ENCODE peak calls at places on chromosomes 11 and 22, in nine cellular contexts. One of them, this sample, is unnamed.

GRCh38 chr11:69476715-69477025 is 4.8 kb upstream of the LINC01488 start:
- DNase-seq in BJ: no peak
- DNase-seq in psoas muscle: no peak
- DNase-seq in uterus: no peak
- DNase-seq in progenitor cell of endocrine pancreas: no peak
- DNase-seq in activated CD4-positive, alpha-beta T cell treated with anti-CD3 and anti-CD28 coated beads for 48 hours: no peak
- DNase-seq in ecto neural progenitor cell: no peak
- DNase-seq in NCI-H748 treated with DMSO at 0.1 percent for 48 hours: no peak
- DNase-seq in stimulated activated CD4-positive, alpha-beta T cell treated with anti-CD3 and anti-CD28 coated beads, TNF-alpha, amount 100 ng/mL, for 24 hours: no peak
- DNase-seq in this sample: no peak

GRCh38 chr11:122198291-122198983 is 82.4 kb upstream of the BLID start:
- DNase-seq in BJ: no peak
- DNase-seq in psoas muscle: no peak
- DNase-seq in uterus: no peak
- DNase-seq in progenitor cell of endocrine pancreas: no peak
- DNase-seq in activated CD4-positive, alpha-beta T cell treated with anti-CD3 and anti-CD28 coated beads for 48 hours: no peak
- DNase-seq in ecto neural progenitor cell: no peak
- DNase-seq in NCI-H748 treated with DMSO at 0.1 percent for 48 hours: no peak
- DNase-seq in stimulated activated CD4-positive, alpha-beta T cell treated with anti-CD3 and anti-CD28 coated beads, TNF-alpha, amount 100 ng/mL, for 24 hours: no peak
- DNase-seq in this sample: no peak

GRCh38 chr11:125457814-125458343 is 38.2 kb downstream of the FEZ1 start:
- DNase-seq in BJ: no peak
- DNase-seq in psoas muscle: peak
- DNase-seq in uterus: no peak
- DNase-seq in progenitor cell of endocrine pancreas: no peak
- DNase-seq in activated CD4-positive, alpha-beta T cell treated with anti-CD3 and anti-CD28 coated beads for 48 hours: no peak
- DNase-seq in ecto neural progenitor cell: no peak
- DNase-seq in NCI-H748 treated with DMSO at 0.1 percent for 48 hours: no peak
- DNase-seq in stimulated activated CD4-positive, alpha-beta T cell treated with anti-CD3 and anti-CD28 coated beads, TNF-alpha, amount 100 ng/mL, for 24 hours: no peak
- DNase-seq in this sample: no peak

GRCh38 chr11:93361435-93361834 is 30.9 kb downstream of the DEUP1 start:
- DNase-seq in BJ: no peak
- DNase-seq in psoas muscle: no peak
- DNase-seq in uterus: no peak
- DNase-seq in progenitor cell of endocrine pancreas: no peak
- DNase-seq in activated CD4-positive, alpha-beta T cell treated with anti-CD3 and anti-CD28 coated beads for 48 hours: no peak
- DNase-seq in ecto neural progenitor cell: no peak
- DNase-seq in NCI-H748 treated with DMSO at 0.1 percent for 48 hours: no peak
- DNase-seq in stimulated activated CD4-positive, alpha-beta T cell treated with anti-CD3 and anti-CD28 coated beads, TNF-alpha, amount 100 ng/mL, for 24 hours: no peak
- DNase-seq in this sample: no peak

GRCh38 chr22:49203863-49204598 is 623.6 kb downstream of the BRD1 start:
- DNase-seq in BJ: no peak
- DNase-seq in psoas muscle: no peak
- DNase-seq in uterus: peak
- DNase-seq in progenitor cell of endocrine pancreas: no peak
- DNase-seq in activated CD4-positive, alpha-beta T cell treated with anti-CD3 and anti-CD28 coated beads for 48 hours: no peak
- DNase-seq in ecto neural progenitor cell: peak
- DNase-seq in NCI-H748 treated with DMSO at 0.1 percent for 48 hours: no peak
- DNase-seq in stimulated activated CD4-positive, alpha-beta T cell treated with anti-CD3 and anti-CD28 coated beads, TNF-alpha, amount 100 ng/mL, for 24 hours: no peak
- DNase-seq in this sample: no peak

GRCh38 chr11:116576523-116576922 is 196.3 kb downstream of the BUD13 start:
- DNase-seq in BJ: no peak
- DNase-seq in psoas muscle: no peak
- DNase-seq in uterus: no peak
- DNase-seq in progenitor cell of endocrine pancreas: no peak
- DNase-seq in activated CD4-positive, alpha-beta T cell treated with anti-CD3 and anti-CD28 coated beads for 48 hours: peak
- DNase-seq in ecto neural progenitor cell: no peak
- DNase-seq in NCI-H748 treated with DMSO at 0.1 percent for 48 hours: no peak
- DNase-seq in stimulated activated CD4-positive, alpha-beta T cell treated with anti-CD3 and anti-CD28 coated beads, TNF-alpha, amount 100 ng/mL, for 24 hours: no peak
- DNase-seq in this sample: no peak

GRCh38 chr22:32558681-32559355 is 84.2 kb downstream of the FBXO7 start:
- DNase-seq in BJ: peak
- DNase-seq in psoas muscle: peak
- DNase-seq in uterus: peak
- DNase-seq in progenitor cell of endocrine pancreas: no peak
- DNase-seq in activated CD4-positive, alpha-beta T cell treated with anti-CD3 and anti-CD28 coated beads for 48 hours: peak
- DNase-seq in ecto neural progenitor cell: no peak
- DNase-seq in NCI-H748 treated with DMSO at 0.1 percent for 48 hours: no peak
- DNase-seq in stimulated activated CD4-positive, alpha-beta T cell treated with anti-CD3 and anti-CD28 coated beads, TNF-alpha, amount 100 ng/mL, for 24 hours: no peak
- DNase-seq in this sample: peak

GRCh38 chr11:113874920-113875413 is 405 bp downstream of the USP28 start:
- DNase-seq in BJ: no peak
- DNase-seq in psoas muscle: no peak
- DNase-seq in uterus: peak
- DNase-seq in progenitor cell of endocrine pancreas: no peak
- DNase-seq in activated CD4-positive, alpha-beta T cell treated with anti-CD3 and anti-CD28 coated beads for 48 hours: peak
- DNase-seq in ecto neural progenitor cell: no peak
- DNase-seq in NCI-H748 treated with DMSO at 0.1 percent for 48 hours: no peak
- DNase-seq in stimulated activated CD4-positive, alpha-beta T cell treated with anti-CD3 and anti-CD28 coated beads, TNF-alpha, amount 100 ng/mL, for 24 hours: peak
- DNase-seq in this sample: no peak

GRCh38 chr22:39175127-39176066 is 22.9 kb upstream of the CBX7 start:
- DNase-seq in BJ: no peak
- DNase-seq in psoas muscle: no peak
- DNase-seq in uterus: peak
- DNase-seq in progenitor cell of endocrine pancreas: no peak
- DNase-seq in activated CD4-positive, alpha-beta T cell treated with anti-CD3 and anti-CD28 coated beads for 48 hours: no peak
- DNase-seq in ecto neural progenitor cell: peak
- DNase-seq in NCI-H748 treated with DMSO at 0.1 percent for 48 hours: no peak
- DNase-seq in stimulated activated CD4-positive, alpha-beta T cell treated with anti-CD3 and anti-CD28 coated beads, TNF-alpha, amount 100 ng/mL, for 24 hours: no peak
- DNase-seq in this sample: no peak

GRCh38 chr11:94142308-94143277 is 14.0 kb downstream of the PANX1 start:
- DNase-seq in BJ: no peak
- DNase-seq in psoas muscle: no peak
- DNase-seq in uterus: no peak
- DNase-seq in progenitor cell of endocrine pancreas: no peak
- DNase-seq in activated CD4-positive, alpha-beta T cell treated with anti-CD3 and anti-CD28 coated beads for 48 hours: no peak
- DNase-seq in ecto neural progenitor cell: no peak
- DNase-seq in NCI-H748 treated with DMSO at 0.1 percent for 48 hours: no peak
- DNase-seq in stimulated activated CD4-positive, alpha-beta T cell treated with anti-CD3 and anti-CD28 coated beads, TNF-alpha, amount 100 ng/mL, for 24 hours: no peak
- DNase-seq in this sample: no peak

GRCh38 chr11:2770556-2771301 is 70.9 kb upstream of the KCNQ1OT1 start:
- DNase-seq in BJ: no peak
- DNase-seq in psoas muscle: no peak
- DNase-seq in uterus: no peak
- DNase-seq in progenitor cell of endocrine pancreas: no peak
- DNase-seq in activated CD4-positive, alpha-beta T cell treated with anti-CD3 and anti-CD28 coated beads for 48 hours: peak
- DNase-seq in ecto neural progenitor cell: no peak
- DNase-seq in NCI-H748 treated with DMSO at 0.1 percent for 48 hours: no peak
- DNase-seq in stimulated activated CD4-positive, alpha-beta T cell treated with anti-CD3 and anti-CD28 coated beads, TNF-alpha, amount 100 ng/mL, for 24 hours: no peak
- DNase-seq in this sample: peak

GRCh38 chr11:119416606-119417580 is 6.1 kb downstream of the THY1 start:
- DNase-seq in BJ: no peak
- DNase-seq in psoas muscle: no peak
- DNase-seq in uterus: no peak
- DNase-seq in progenitor cell of endocrine pancreas: no peak
- DNase-seq in activated CD4-positive, alpha-beta T cell treated with anti-CD3 and anti-CD28 coated beads for 48 hours: no peak
- DNase-seq in ecto neural progenitor cell: no peak
- DNase-seq in NCI-H748 treated with DMSO at 0.1 percent for 48 hours: no peak
- DNase-seq in stimulated activated CD4-positive, alpha-beta T cell treated with anti-CD3 and anti-CD28 coated beads, TNF-alpha, amount 100 ng/mL, for 24 hours: no peak
- DNase-seq in this sample: no peak

GRCh38 chr11:77590194-77590591 is 440 bp downstream of the AQP11 start:
- DNase-seq in BJ: no peak
- DNase-seq in psoas muscle: no peak
- DNase-seq in uterus: peak
- DNase-seq in progenitor cell of endocrine pancreas: peak
- DNase-seq in activated CD4-positive, alpha-beta T cell treated with anti-CD3 and anti-CD28 coated beads for 48 hours: peak
- DNase-seq in ecto neural progenitor cell: no peak
- DNase-seq in NCI-H748 treated with DMSO at 0.1 percent for 48 hours: no peak
- DNase-seq in stimulated activated CD4-positive, alpha-beta T cell treated with anti-CD3 and anti-CD28 coated beads, TNF-alpha, amount 100 ng/mL, for 24 hours: no peak
- DNase-seq in this sample: peak

GRCh38 chr22:42202669-42203068 is 67.8 kb downstream of the TCF20 start:
- DNase-seq in BJ: no peak
- DNase-seq in psoas muscle: no peak
- DNase-seq in uterus: no peak
- DNase-seq in progenitor cell of endocrine pancreas: no peak
- DNase-seq in activated CD4-positive, alpha-beta T cell treated with anti-CD3 and anti-CD28 coated beads for 48 hours: peak
- DNase-seq in ecto neural progenitor cell: no peak
- DNase-seq in NCI-H748 treated with DMSO at 0.1 percent for 48 hours: no peak
- DNase-seq in stimulated activated CD4-positive, alpha-beta T cell treated with anti-CD3 and anti-CD28 coated beads, TNF-alpha, amount 100 ng/mL, for 24 hours: no peak
- DNase-seq in this sample: peak

GRCh38 chr11:44036811-44037657 is 10.7 kb upstream of the ACCSL start:
- DNase-seq in BJ: no peak
- DNase-seq in psoas muscle: peak
- DNase-seq in uterus: peak
- DNase-seq in progenitor cell of endocrine pancreas: peak
- DNase-seq in activated CD4-positive, alpha-beta T cell treated with anti-CD3 and anti-CD28 coated beads for 48 hours: peak
- DNase-seq in ecto neural progenitor cell: peak
- DNase-seq in NCI-H748 treated with DMSO at 0.1 percent for 48 hours: peak
- DNase-seq in stimulated activated CD4-positive, alpha-beta T cell treated with anti-CD3 and anti-CD28 coated beads, TNF-alpha, amount 100 ng/mL, for 24 hours: no peak
- DNase-seq in this sample: peak

GRCh38 chr11:119320593-119321524 is 3.9 kb upstream of the MCAM start:
- DNase-seq in BJ: no peak
- DNase-seq in psoas muscle: peak
- DNase-seq in uterus: peak
- DNase-seq in progenitor cell of endocrine pancreas: no peak
- DNase-seq in activated CD4-positive, alpha-beta T cell treated with anti-CD3 and anti-CD28 coated beads for 48 hours: peak
- DNase-seq in ecto neural progenitor cell: peak
- DNase-seq in NCI-H748 treated with DMSO at 0.1 percent for 48 hours: no peak
- DNase-seq in stimulated activated CD4-positive, alpha-beta T cell treated with anti-CD3 and anti-CD28 coated beads, TNF-alpha, amount 100 ng/mL, for 24 hours: no peak
- DNase-seq in this sample: no peak

GRCh38 chr11:110297082-110297725 is 790 bp upstream of the RDX start:
- DNase-seq in BJ: no peak
- DNase-seq in psoas muscle: no peak
- DNase-seq in uterus: no peak
- DNase-seq in progenitor cell of endocrine pancreas: no peak
- DNase-seq in activated CD4-positive, alpha-beta T cell treated with anti-CD3 and anti-CD28 coated beads for 48 hours: no peak
- DNase-seq in ecto neural progenitor cell: no peak
- DNase-seq in NCI-H748 treated with DMSO at 0.1 percent for 48 hours: no peak
- DNase-seq in stimulated activated CD4-positive, alpha-beta T cell treated with anti-CD3 and anti-CD28 coated beads, TNF-alpha, amount 100 ng/mL, for 24 hours: no peak
- DNase-seq in this sample: no peak

GRCh38 chr22:17199131-17199731 is 20.0 kb downstream of the ADA2 start:
- DNase-seq in BJ: no peak
- DNase-seq in psoas muscle: peak
- DNase-seq in uterus: peak
- DNase-seq in progenitor cell of endocrine pancreas: peak
- DNase-seq in activated CD4-positive, alpha-beta T cell treated with anti-CD3 and anti-CD28 coated beads for 48 hours: no peak
- DNase-seq in ecto neural progenitor cell: peak
- DNase-seq in NCI-H748 treated with DMSO at 0.1 percent for 48 hours: no peak
- DNase-seq in stimulated activated CD4-positive, alpha-beta T cell treated with anti-CD3 and anti-CD28 coated beads, TNF-alpha, amount 100 ng/mL, for 24 hours: no peak
- DNase-seq in this sample: no peak

GRCh38 chr22:46829140-46829891 is 66.9 kb downstream of the TBC1D22A start:
- DNase-seq in BJ: peak
- DNase-seq in psoas muscle: no peak
- DNase-seq in uterus: no peak
- DNase-seq in progenitor cell of endocrine pancreas: no peak
- DNase-seq in activated CD4-positive, alpha-beta T cell treated with anti-CD3 and anti-CD28 coated beads for 48 hours: no peak
- DNase-seq in ecto neural progenitor cell: no peak
- DNase-seq in NCI-H748 treated with DMSO at 0.1 percent for 48 hours: no peak
- DNase-seq in stimulated activated CD4-positive, alpha-beta T cell treated with anti-CD3 and anti-CD28 coated beads, TNF-alpha, amount 100 ng/mL, for 24 hours: no peak
- DNase-seq in this sample: no peak

GRCh38 chr11:12005476-12005875 is 3.0 kb downstream of the DKK3 start:
- DNase-seq in BJ: peak
- DNase-seq in psoas muscle: no peak
- DNase-seq in uterus: no peak
- DNase-seq in progenitor cell of endocrine pancreas: no peak
- DNase-seq in activated CD4-positive, alpha-beta T cell treated with anti-CD3 and anti-CD28 coated beads for 48 hours: no peak
- DNase-seq in ecto neural progenitor cell: no peak
- DNase-seq in NCI-H748 treated with DMSO at 0.1 percent for 48 hours: no peak
- DNase-seq in stimulated activated CD4-positive, alpha-beta T cell treated with anti-CD3 and anti-CD28 coated beads, TNF-alpha, amount 100 ng/mL, for 24 hours: no peak
- DNase-seq in this sample: no peak

GRCh38 chr11:1152316-1153104 is 5.2 kb upstream of the MUC5AC start:
- DNase-seq in BJ: no peak
- DNase-seq in psoas muscle: peak
- DNase-seq in uterus: no peak
- DNase-seq in progenitor cell of endocrine pancreas: peak
- DNase-seq in activated CD4-positive, alpha-beta T cell treated with anti-CD3 and anti-CD28 coated beads for 48 hours: peak
- DNase-seq in ecto neural progenitor cell: peak
- DNase-seq in NCI-H748 treated with DMSO at 0.1 percent for 48 hours: no peak
- DNase-seq in stimulated activated CD4-positive, alpha-beta T cell treated with anti-CD3 and anti-CD28 coated beads, TNF-alpha, amount 100 ng/mL, for 24 hours: no peak
- DNase-seq in this sample: no peak

GRCh38 chr11:94837317-94837716 is 69.2 kb downstream of the AMOTL1 start:
- DNase-seq in BJ: no peak
- DNase-seq in psoas muscle: no peak
- DNase-seq in uterus: no peak
- DNase-seq in progenitor cell of endocrine pancreas: no peak
- DNase-seq in activated CD4-positive, alpha-beta T cell treated with anti-CD3 and anti-CD28 coated beads for 48 hours: no peak
- DNase-seq in ecto neural progenitor cell: no peak
- DNase-seq in NCI-H748 treated with DMSO at 0.1 percent for 48 hours: no peak
- DNase-seq in stimulated activated CD4-positive, alpha-beta T cell treated with anti-CD3 and anti-CD28 coated beads, TNF-alpha, amount 100 ng/mL, for 24 hours: no peak
- DNase-seq in this sample: no peak

GRCh38 chr11:2778630-2779498 is 79.1 kb upstream of the KCNQ1OT1 start:
- DNase-seq in BJ: peak
- DNase-seq in psoas muscle: peak
- DNase-seq in uterus: peak
- DNase-seq in progenitor cell of endocrine pancreas: peak
- DNase-seq in activated CD4-positive, alpha-beta T cell treated with anti-CD3 and anti-CD28 coated beads for 48 hours: peak
- DNase-seq in ecto neural progenitor cell: no peak
- DNase-seq in NCI-H748 treated with DMSO at 0.1 percent for 48 hours: no peak
- DNase-seq in stimulated activated CD4-positive, alpha-beta T cell treated with anti-CD3 and anti-CD28 coated beads, TNF-alpha, amount 100 ng/mL, for 24 hours: no peak
- DNase-seq in this sample: peak

GRCh38 chr22:49393526-49393925 is 434.1 kb downstream of the BRD1 start:
- DNase-seq in BJ: no peak
- DNase-seq in psoas muscle: no peak
- DNase-seq in uterus: no peak
- DNase-seq in progenitor cell of endocrine pancreas: no peak
- DNase-seq in activated CD4-positive, alpha-beta T cell treated with anti-CD3 and anti-CD28 coated beads for 48 hours: no peak
- DNase-seq in ecto neural progenitor cell: peak
- DNase-seq in NCI-H748 treated with DMSO at 0.1 percent for 48 hours: no peak
- DNase-seq in stimulated activated CD4-positive, alpha-beta T cell treated with anti-CD3 and anti-CD28 coated beads, TNF-alpha, amount 100 ng/mL, for 24 hours: no peak
- DNase-seq in this sample: no peak

GRCh38 chr11:98621767-98622166 is 399.0 kb upstream of the CNTN5 start:
- DNase-seq in BJ: no peak
- DNase-seq in psoas muscle: no peak
- DNase-seq in uterus: no peak
- DNase-seq in progenitor cell of endocrine pancreas: no peak
- DNase-seq in activated CD4-positive, alpha-beta T cell treated with anti-CD3 and anti-CD28 coated beads for 48 hours: no peak
- DNase-seq in ecto neural progenitor cell: no peak
- DNase-seq in NCI-H748 treated with DMSO at 0.1 percent for 48 hours: no peak
- DNase-seq in stimulated activated CD4-positive, alpha-beta T cell treated with anti-CD3 and anti-CD28 coated beads, TNF-alpha, amount 100 ng/mL, for 24 hours: no peak
- DNase-seq in this sample: no peak

GRCh38 chr11:86940122-86940777 is 14.9 kb downstream of the FZD4 start:
- DNase-seq in BJ: no peak
- DNase-seq in psoas muscle: peak
- DNase-seq in uterus: peak
- DNase-seq in progenitor cell of endocrine pancreas: no peak
- DNase-seq in activated CD4-positive, alpha-beta T cell treated with anti-CD3 and anti-CD28 coated beads for 48 hours: no peak
- DNase-seq in ecto neural progenitor cell: no peak
- DNase-seq in NCI-H748 treated with DMSO at 0.1 percent for 48 hours: no peak
- DNase-seq in stimulated activated CD4-positive, alpha-beta T cell treated with anti-CD3 and anti-CD28 coated beads, TNF-alpha, amount 100 ng/mL, for 24 hours: no peak
- DNase-seq in this sample: no peak

GRCh38 chr11:29343465-29344333 is 673.1 kb downstream of the KCNA4 start:
- DNase-seq in BJ: no peak
- DNase-seq in psoas muscle: peak
- DNase-seq in uterus: peak
- DNase-seq in progenitor cell of endocrine pancreas: peak
- DNase-seq in activated CD4-positive, alpha-beta T cell treated with anti-CD3 and anti-CD28 coated beads for 48 hours: peak
- DNase-seq in ecto neural progenitor cell: peak
- DNase-seq in NCI-H748 treated with DMSO at 0.1 percent for 48 hours: peak
- DNase-seq in stimulated activated CD4-positive, alpha-beta T cell treated with anti-CD3 and anti-CD28 coated beads, TNF-alpha, amount 100 ng/mL, for 24 hours: no peak
- DNase-seq in this sample: peak

GRCh38 chr22:28980326-28980725 is 81.3 kb downstream of the C22orf31 start:
- DNase-seq in BJ: no peak
- DNase-seq in psoas muscle: no peak
- DNase-seq in uterus: no peak
- DNase-seq in progenitor cell of endocrine pancreas: no peak
- DNase-seq in activated CD4-positive, alpha-beta T cell treated with anti-CD3 and anti-CD28 coated beads for 48 hours: no peak
- DNase-seq in ecto neural progenitor cell: no peak
- DNase-seq in NCI-H748 treated with DMSO at 0.1 percent for 48 hours: no peak
- DNase-seq in stimulated activated CD4-positive, alpha-beta T cell treated with anti-CD3 and anti-CD28 coated beads, TNF-alpha, amount 100 ng/mL, for 24 hours: no peak
- DNase-seq in this sample: no peak

This sample was measured in erythroblast.